ENCODE peak calls at places on chromosomes 1 and 21, in eight cellular contexts. C, E, I, V, Q, Y, W and M are unnamed samples.

GRCh38 chr1:159804924-159805323 is 2.8 kb downstream of the FCRL6 start:
- DNase-seq in C (no peak), E (no peak), I (peak), V (no peak), Q (no peak), Y (no peak), W (peak), M (no peak)

GRCh38 chr1:31208361-31208945 is 31.2 kb downstream of the NKAIN1 start:
- DNase-seq in C (no peak), E (no peak), I (no peak), V (no peak), Q (no peak), Y (no peak), W (no peak), M (no peak)

GRCh38 chr1:236029428-236029940 is 35.4 kb downstream of the NID1 start:
- DNase-seq in C (no peak), E (no peak), I (no peak), V (no peak), Q (no peak), Y (no peak), W (no peak), M (no peak)

GRCh38 chr1:190147616-190148015 is 330.0 kb downstream of the BRINP3 start:
- DNase-seq in C (no peak), E (no peak), I (no peak), V (no peak), Q (no peak), Y (no peak), W (no peak), M (no peak)

GRCh38 chr1:204870165-204870912 is at the start of gene NFASC:
- DNase-seq in C (peak), E (no peak), I (no peak), V (no peak), Q (no peak), Y (no peak), W (no peak), M (no peak)

GRCh38 chr21:27076035-27076434 is 109.1 kb upstream of the ADAMTS5 start:
- DNase-seq in C (no peak), E (no peak), I (no peak), V (no peak), Q (no peak), Y (peak), W (no peak), M (no peak)

GRCh38 chr1:84462118-84462517 is 16.9 kb upstream of the RPF1 start:
- DNase-seq in C (no peak), E (no peak), I (no peak), V (no peak), Q (no peak), Y (no peak), W (no peak), M (no peak)

GRCh38 chr1:220908757-220909156 is 29.5 kb downstream of the HLX start:
- DNase-seq in C (no peak), E (no peak), I (peak), V (peak), Q (no peak), Y (peak), W (peak), M (peak)

GRCh38 chr1:203136409-203137042 is 9.0 kb downstream of the ADORA1 start:
- DNase-seq in C (no peak), E (no peak), I (no peak), V (no peak), Q (no peak), Y (no peak), W (no peak), M (no peak)

GRCh38 chr1:160404094-160404493 is 3.7 kb downstream of the VANGL2 start:
- DNase-seq in C (no peak), E (no peak), I (no peak), V (no peak), Q (no peak), Y (no peak), W (no peak), M (no peak)

GRCh38 chr1:241934843-241935242 is 22.7 kb upstream of the BECN2 start:
- DNase-seq in C (no peak), E (no peak), I (no peak), V (no peak), Q (no peak), Y (no peak), W (no peak), M (no peak)

GRCh38 chr21:43303240-43304178 is 123.4 kb downstream of the SIK1 start:
- DNase-seq in C (no peak), E (no peak), I (no peak), V (no peak), Q (no peak), Y (no peak), W (no peak), M (no peak)

GRCh38 chr1:207825719-207826556 is 74.1 kb downstream of the CD46 start:
- DNase-seq in C (no peak), E (peak), I (peak), V (no peak), Q (no peak), Y (peak), W (peak), M (peak)

GRCh38 chr1:115669002-115669673 is 27.4 kb downstream of the VANGL1 start:
- DNase-seq in C (no peak), E (no peak), I (peak), V (peak), Q (no peak), Y (peak), W (peak), M (peak)

GRCh38 chr1:17201201-17202021 is 3.5 kb upstream of the PADI1 start:
- DNase-seq in C (no peak), E (peak), I (no peak), V (no peak), Q (peak), Y (no peak), W (no peak), M (no peak)

GRCh38 chr1:57309608-57310007 is 114.3 kb downstream of the DAB1 start:
- DNase-seq in C (no peak), E (no peak), I (no peak), V (no peak), Q (no peak), Y (no peak), W (no peak), M (no peak)

GRCh38 chr1:62184291-62184690 is 10.4 kb upstream of the L1TD1 start:
- DNase-seq in C (no peak), E (no peak), I (no peak), V (no peak), Q (no peak), Y (no peak), W (no peak), M (no peak)

GRCh38 chr1:66400660-66401059 is 133.3 kb upstream of the SGIP1 start:
- DNase-seq in C (no peak), E (no peak), I (no peak), V (no peak), Q (no peak), Y (no peak), W (no peak), M (no peak)

GRCh38 chr1:171251042-171251740 is 2.9 kb downstream of the FMO1 start:
- DNase-seq in C (no peak), E (no peak), I (peak), V (peak), Q (no peak), Y (peak), W (no peak), M (peak)

GRCh38 chr1:100034465-100034864 is 64.7 kb downstream of the SLC35A3 start:
- DNase-seq in C (no peak), E (no peak), I (peak), V (no peak), Q (no peak), Y (peak), W (peak), M (peak)

GRCh38 chr1:186146971-186147370 is 228.1 kb downstream of the TPR start:
- DNase-seq in C (no peak), E (no peak), I (no peak), V (no peak), Q (no peak), Y (no peak), W (no peak), M (no peak)